ENCODE peak calls at places on chromosomes 1 and 21, in five cellular contexts. R is suprapubic skin, Q is lung, D is GM23338, U is AG10803. T is an unnamed sample.

GRCh38 chr1:106944721-106945120 is 111.8 kb upstream of the PRMT6 start:
- DNase-seq in Q (no peak), D (peak; percentile 13), R (no peak), U (no peak), T (no peak)

GRCh38 chr1:196437671-196438070 is 170.6 kb downstream of the KCNT2 start:
- DNase-seq in D (no peak), R (no peak), Q (no peak), U (no peak), T (no peak)

GRCh38 chr1:39895096-39895495 is 6.6 kb downstream of the MYCL start:
- DNase-seq in D (no peak), Q (peak; percentile 38), U (peak; percentile 34), R (no peak), T (no peak)

GRCh38 chr1:107593436-107594209 is 371.4 kb downstream of the VAV3 start:
- DNase-seq in D (no peak), Q (no peak), U (no peak), R (no peak), T (no peak)

GRCh38 chr1:241582921-241583321 is 50.7 kb downstream of the KMO start:
- DNase-seq in R (no peak), U (no peak), Q (no peak), D (peak; percentile 6), T (no peak)

GRCh38 chr1:111227875-111228747 is 598 bp downstream of the CHI3L2 start:
- DNase-seq in U (peak; percentile 78), R (no peak), Q (no peak), D (no peak), T (no peak)

GRCh38 chr1:219567341-219567947 is 45.5 kb downstream of the ZC3H11B start:
- DNase-seq in R (no peak), D (peak; percentile 36), U (peak; percentile 42), Q (no peak), T (no peak)

GRCh38 chr21:32186843-32187242 is 92.0 kb downstream of the MIS18A start:
- DNase-seq in R (no peak), U (no peak), D (no peak), Q (peak; percentile 18), T (no peak)

GRCh38 chr1:169604781-169605560 is 18.7 kb upstream of the F5 start:
- DNase-seq in D (no peak), Q (peak; percentile 38), R (no peak), U (no peak), T (no peak)

GRCh38 chr1:48875736-48876135 is 99.0 kb upstream of the BEND5 start:
- DNase-seq in Q (no peak), R (no peak), U (no peak), D (no peak), T (no peak)

GRCh38 chr1:94739521-94740061 is 80.6 kb upstream of the SLC44A3 start:
- DNase-seq in Q (no peak), U (peak; percentile 96), R (no peak), D (no peak), T (no peak)

GRCh38 chr1:226569879-226570547 is 21.4 kb downstream of the STUM start:
- DNase-seq in R (no peak), Q (no peak), U (no peak), D (peak; percentile 89), T (peak; percentile 78)
- TF ChIP-seq CTCF in R (no peak), Q (no peak), U (no peak), D (peak; percentile 63), T (peak; percentile 52)

DNA sequence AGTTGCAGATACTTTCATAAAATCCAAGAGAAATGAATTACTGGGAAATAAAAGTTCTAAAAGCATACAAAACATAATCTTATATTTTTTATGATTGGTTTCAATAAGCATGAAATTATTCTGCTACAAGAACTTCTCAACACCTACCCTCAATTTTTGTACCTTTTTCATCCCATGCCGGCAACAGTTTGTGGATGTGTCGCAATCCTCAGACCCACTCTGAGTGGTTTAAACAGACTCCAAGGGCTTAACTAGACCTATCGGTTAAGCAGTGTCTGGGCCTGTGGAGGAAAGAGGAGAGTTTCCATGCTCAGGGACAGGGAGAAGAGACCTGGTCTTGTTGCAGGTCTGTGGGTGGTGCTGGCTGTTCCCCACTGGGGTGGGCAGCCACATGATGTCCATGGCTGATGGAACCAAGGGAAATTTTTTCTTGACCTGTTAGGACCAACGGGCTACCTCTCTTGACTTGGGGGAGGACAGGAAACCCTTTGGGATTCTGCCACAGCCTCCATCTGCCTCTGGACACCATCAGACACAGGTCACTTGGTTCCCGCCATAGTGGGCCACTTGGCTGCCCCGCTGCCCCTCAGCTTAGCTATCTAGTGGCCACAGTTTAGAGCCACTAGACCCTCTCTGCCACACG is 81.1 kb upstream of the CLDN14 start:
- DNase-seq in R (no peak), D (no peak), U (no peak), Q (no peak), T (no peak)
- TF ChIP-seq CTCF in R (no peak), D (no peak), U (no peak), Q (no peak), T (no peak)

DNA sequence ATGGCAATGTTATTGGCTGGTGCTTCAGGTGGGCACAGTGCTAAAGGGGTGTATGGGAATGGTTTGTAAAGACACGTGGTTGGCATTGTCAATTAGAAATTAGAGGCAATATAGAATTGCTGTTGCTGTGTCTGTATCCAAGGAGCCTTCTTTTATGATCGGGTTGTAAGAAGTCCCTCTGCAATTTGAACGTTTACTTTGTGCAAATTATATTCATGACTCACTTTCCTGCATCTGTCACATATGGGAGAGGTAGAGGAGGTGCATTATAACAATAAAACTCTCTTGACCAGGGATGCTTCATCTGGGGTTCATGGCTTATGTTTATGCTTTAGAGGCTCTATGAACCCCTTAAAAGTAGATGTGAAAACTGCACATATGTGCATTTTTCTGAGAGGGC is 130.4 kb upstream of the DNAH14 start:
- DNase-seq in R (no peak), U (no peak), Q (no peak), D (no peak), T (no peak)
- TF ChIP-seq CTCF in R (no peak), U (no peak), Q (no peak), D (no peak), T (no peak)

DNA sequence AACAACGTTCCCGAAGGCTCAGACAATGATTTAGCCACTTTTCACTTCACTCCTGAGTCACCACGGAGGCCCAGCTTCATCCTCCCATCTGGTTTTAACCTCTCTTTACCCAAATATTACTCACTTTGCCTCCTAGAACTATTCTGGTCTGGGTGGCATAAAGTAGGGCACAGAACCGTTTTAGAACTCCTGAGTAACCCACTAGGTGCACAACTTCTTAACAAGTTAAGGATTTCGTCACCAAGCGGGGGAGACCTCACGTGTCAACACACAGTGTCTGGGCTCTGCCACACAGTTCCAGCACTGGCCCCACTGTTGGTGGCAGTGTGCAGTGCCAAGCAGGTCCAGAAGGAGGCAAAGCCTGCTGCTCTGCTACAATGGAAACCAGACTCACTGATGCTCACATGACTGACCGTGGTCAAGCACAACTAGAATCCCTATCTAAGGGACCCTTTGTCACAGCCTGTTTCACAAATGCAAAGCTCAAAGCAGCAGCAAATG is 121.7 kb downstream of the SIPA1L2 start:
- DNase-seq in U (no peak), R (no peak), Q (no peak), D (peak; percentile 12), T (no peak)
- TF ChIP-seq CTCF in U (no peak), R (no peak), Q (no peak), D (peak; percentile 24), T (no peak)

GRCh38 chr1:229972600-229973296 is 94.3 kb upstream of the GALNT2 start:
- DNase-seq in D (peak; percentile 73), R (no peak), Q (no peak), U (no peak), T (no peak)
- TF ChIP-seq CTCF in D (peak; percentile 71), R (no peak), Q (no peak), U (peak; percentile 20), T (no peak)

GRCh38 chr1:204073837-204074273 is 940 bp downstream of the SOX13 start:
- DNase-seq in R (no peak), D (no peak), U (peak; percentile 27), Q (no peak), T (no peak)

GRCh38 chr1:204072951-204073836 is at the start of gene SOX13:
- DNase-seq in U (peak; percentile 88), Q (peak; percentile 87), R (peak; percentile 94), D (peak; percentile 94), T (peak; percentile 78)

GRCh38 chr1:204069887-204070286 is 3.0 kb upstream of the SOX13 start:
- DNase-seq in R (no peak), D (no peak), Q (no peak), U (no peak), T (no peak)

GRCh38 chr1:204067935-204068334 is 5.0 kb upstream of the SOX13 start:
- DNase-seq in D (no peak), R (no peak), Q (no peak), U (no peak), T (no peak)

GRCh38 chr1:204070895-204071294 is 2.0 kb upstream of the SOX13 start:
- DNase-seq in Q (no peak), U (no peak), D (no peak), R (no peak), T (no peak)
- TF ChIP-seq CTCF in Q (no peak), U (no peak), D (no peak), R (no peak), T (no peak)

GRCh38 chr1:183914891-183915290 is 110.0 kb downstream of the RGL1 start:
- DNase-seq in D (no peak), U (no peak), Q (no peak), R (no peak), T (no peak)
- TF ChIP-seq CTCF in D (no peak), U (no peak), Q (no peak), R (no peak), T (no peak)

DNA sequence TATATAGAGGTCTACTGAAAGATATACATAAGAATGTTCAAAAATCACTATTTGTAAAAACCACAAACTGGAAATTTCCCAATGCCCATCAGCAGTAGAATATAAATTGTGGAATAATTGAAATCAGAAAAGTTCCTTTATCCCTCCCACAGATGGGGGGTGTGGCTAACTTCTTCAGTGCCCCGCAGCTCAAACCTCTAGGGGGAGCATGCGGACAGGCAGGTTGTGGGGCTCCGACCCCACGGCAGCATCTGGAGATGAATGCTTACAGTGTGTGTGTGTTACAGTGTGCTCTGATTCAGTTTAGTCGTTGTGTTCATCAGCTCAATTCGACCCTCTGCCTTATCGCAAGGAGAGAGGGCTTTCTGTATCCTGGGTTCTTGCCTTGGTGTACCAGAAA is 262.1 kb upstream of the LRRC7 start:
- DNase-seq in Q (no peak), R (no peak), D (peak; percentile 79), U (no peak), T (no peak)
- TF ChIP-seq CTCF in Q (no peak), R (no peak), D (peak; percentile 78), U (no peak), T (no peak)

DNA sequence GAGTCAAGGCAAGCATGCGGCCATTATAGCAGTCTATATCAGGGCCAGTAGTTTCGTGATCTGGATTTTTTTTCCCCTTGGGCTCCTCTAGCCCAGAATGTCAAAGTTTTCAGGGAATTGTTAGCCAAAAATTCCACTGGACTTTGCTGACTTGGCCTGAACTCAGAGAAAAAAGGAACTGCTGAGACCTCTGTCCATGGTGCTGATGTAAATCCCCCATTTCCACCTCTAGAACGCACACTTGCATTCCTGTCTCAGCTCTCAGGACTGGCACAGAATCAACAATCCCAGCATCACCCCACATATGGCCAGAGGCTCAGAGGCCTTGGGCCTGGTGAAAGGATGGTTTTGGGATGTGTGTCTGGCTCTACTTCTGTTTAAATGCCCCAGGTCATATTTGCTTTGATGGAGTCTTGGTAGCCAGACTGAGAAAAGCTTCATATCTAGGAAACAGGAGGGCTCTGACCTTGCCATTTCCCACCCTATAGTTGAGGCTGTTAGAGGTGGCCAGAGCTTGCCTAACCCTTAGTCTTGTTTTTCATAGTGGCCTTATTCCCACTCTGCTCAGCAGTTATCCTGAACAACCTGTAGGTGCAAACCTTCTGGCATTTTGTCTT is 16.9 kb upstream of the EFCAB14 start:
- DNase-seq in U (peak; percentile 49), D (peak; percentile 86), Q (peak; percentile 48), R (no peak), T (no peak)
- TF ChIP-seq CTCF in U (peak; percentile 53), D (peak; percentile 50), Q (no peak), R (no peak), T (no peak)

T was measured in glutamatergic neuron.